ENCODE peak calls at places on chromosomes 13 and 19, in five cellular contexts. O is left ventricle myocardium inferior, S is PC-9, Q is kidney, C is endothelial cell of umbilical vein. X is an unnamed sample. For H3K4me1 and H3K36me3, the result is how much of the 10 kb centered on the place peaks cover.

GRCh38 chr13:113729329-113730019 is 29.6 kb upstream of the TMEM255B start:
- DNase-seq in O (peak), S (no peak), Q (peak), C (no peak), X (no peak)

GRCh38 chr13:77637583-77637982 is 59.9 kb upstream of the SLAIN1 start:
- DNase-seq in O (no peak), S (no peak), Q (no peak), C (no peak), X (no peak)

GRCh38 chr13:29761815-29762214 is 88.6 kb downstream of the UBL3 start:
- DNase-seq in O (no peak), S (no peak), Q (no peak), C (no peak), X (no peak)

GRCh38 chr13:97843201-97843600 is 110.3 kb upstream of the IPO5 start:
- DNase-seq in O (no peak), S (no peak), Q (no peak), C (no peak), X (no peak)

GRCh38 chr13:75825161-75825560 is 189.0 kb downstream of the LMO7 start:
- DNase-seq in O (no peak), S (no peak), Q (no peak), C (no peak), X (no peak)

GRCh38 chr13:51041126-51041525 is 69.9 kb downstream of the C13orf42 start:
- DNase-seq in O (no peak), S (no peak), Q (no peak), C (no peak), X (no peak)

GRCh38 chr19:15313649-15314279 is 18.6 kb downstream of the BRD4 start:
- DNase-seq in O (no peak), S (no peak), Q (no peak), C (no peak), X (no peak)

GRCh38 chr13:113835461-113836274 is 28.2 kb downstream of the GAS6 start:
- DNase-seq in O (peak), S (no peak), Q (peak), C (no peak), X (no peak)

GRCh38 chr13:105982219-105982618 is 553.2 kb downstream of the EFNB2 start:
- DNase-seq in O (no peak), S (no peak), Q (no peak), C (no peak), X (no peak)

GRCh38 chr13:80900557-80900956 is 559.6 kb upstream of the SPRY2 start:
- DNase-seq in O (no peak), S (no peak), Q (no peak), C (no peak), X (no peak)

GRCh38 chr13:92224052-92224821 is 825.8 kb downstream of the GPC5 start:
- DNase-seq in O (no peak), S (no peak), Q (no peak), C (no peak), X (no peak)

GRCh38 chr19:8334458-8335342 is 8.4 kb downstream of the KANK3 start:
- DNase-seq in O (peak), S (peak), Q (no peak), C (peak), X (no peak)

GRCh38 chr19:13526552-13526951 is 20.3 kb upstream of the CACNA1A start:
- DNase-seq in O (no peak), S (no peak), Q (no peak), C (no peak), X (no peak)

DNA sequence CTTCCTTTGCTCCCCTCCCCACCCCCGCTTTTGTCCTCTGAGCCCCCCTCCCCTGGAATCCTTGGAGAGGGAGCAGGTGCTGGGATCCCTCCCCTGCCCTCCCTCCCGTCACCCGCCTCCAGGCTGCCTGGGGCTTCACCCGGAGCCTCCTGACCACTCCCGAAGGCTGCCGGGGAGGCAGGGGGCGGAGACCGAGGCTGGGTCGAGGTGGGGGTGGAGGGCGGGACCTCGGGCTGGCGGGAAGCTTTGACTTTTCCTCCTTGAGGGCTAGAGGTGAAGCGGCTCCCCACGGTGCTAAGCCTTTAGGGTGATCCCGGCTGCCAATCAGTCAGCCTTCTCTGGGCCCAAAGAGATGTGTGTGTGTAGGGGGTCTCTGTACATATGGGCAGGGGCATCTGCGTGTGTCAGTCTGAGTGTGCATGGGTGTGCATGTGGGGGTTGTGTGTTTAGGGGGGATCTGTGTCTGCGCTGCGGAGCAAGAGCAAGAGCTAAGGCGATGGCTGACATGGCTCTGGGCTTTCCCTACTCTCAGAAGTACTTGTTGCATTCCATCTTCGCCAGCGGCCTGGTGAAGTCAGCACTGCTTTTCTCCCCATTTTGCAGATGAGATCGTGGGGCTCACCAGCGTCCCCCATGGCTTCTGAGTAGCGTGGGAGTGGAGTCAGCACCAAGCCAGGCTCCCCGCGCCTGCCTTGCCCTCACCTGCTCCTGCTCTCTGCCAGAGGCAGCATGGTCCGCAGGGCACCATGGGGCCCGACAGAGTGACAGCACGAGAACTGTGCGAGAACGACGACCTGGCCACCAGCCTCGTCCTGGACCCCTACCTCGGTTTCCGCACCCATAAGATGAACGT is 1.7 kb downstream of the KMT5C start:
- DNase-seq in O (peak), S (peak), Q (peak), C (peak), X (peak)
- H3K4me1 ChIP-seq in O (under half), S (under half), Q (under half), C (under half), X (under half)

GRCh38 chr19:10818306-10819123 is 17.5 kb downstream of the TMED1 start:
- DNase-seq in O (no peak), S (no peak), Q (no peak), C (no peak), X (no peak)
- H3K36me3 ChIP-seq in O (half or more), S (under half), Q (under half), C (under half), X (under half)

GRCh38 chr13:33312150-33312908 is 26.8 kb upstream of the STARD13 start:
- DNase-seq in O (no peak), S (no peak), Q (no peak), C (peak), X (no peak)
- TF ChIP-seq CTCF in O (peak), S (no peak), Q (peak), C (peak), X (no peak)

DNA sequence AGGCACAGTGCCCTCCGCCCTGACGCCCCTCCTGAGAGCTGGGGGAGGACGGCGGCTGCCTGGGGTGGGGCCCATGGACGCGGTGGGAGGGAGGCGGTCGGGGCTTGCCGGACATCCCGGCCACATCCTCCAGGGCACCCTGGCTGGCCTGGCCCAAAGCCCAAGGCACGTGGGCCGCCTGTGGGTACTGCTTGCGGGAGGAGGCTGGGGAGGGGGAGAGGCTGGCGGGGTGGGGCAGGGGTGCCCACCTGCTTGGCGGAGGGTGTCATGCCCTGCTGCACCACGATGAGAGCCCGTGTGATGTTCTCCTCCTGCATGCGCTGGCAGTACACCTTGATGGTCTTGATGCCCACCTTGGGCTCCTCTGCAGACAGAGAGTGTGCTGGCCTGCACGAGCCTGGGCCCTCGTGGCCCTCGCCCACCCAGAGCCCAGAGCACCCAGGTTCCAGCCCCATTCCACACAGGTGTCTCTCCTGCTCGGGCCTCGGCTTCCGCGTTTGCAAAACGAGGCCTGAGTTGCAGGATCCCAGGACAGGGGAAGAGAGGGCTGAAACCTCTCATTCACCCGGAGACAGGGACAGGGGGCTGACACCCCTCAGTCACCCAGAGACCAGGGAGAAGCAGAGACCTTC is 3.5 kb downstream of the POLR2E start:
- DNase-seq in O (no peak), S (no peak), Q (no peak), C (no peak), X (no peak)
- H3K4me1 ChIP-seq in O (under half), S (under half), Q (under half), C (under half), X (under half)